ENCODE peak calls at places on chromosomes 1 and 21, in eight cellular contexts. Z is dorsolateral prefrontal cortex, P is stomach, F is HCT116, V is mammary epithelial cell, X is fibroblast of lung, K is AG04449, Q is cardiac fibroblast. I is an unnamed sample.

GRCh38 chr1:230784163-230784562 is 37.0 kb downstream of the CAPN9 start:
- DNase-seq in Z (no peak), P (no peak), F (no peak), V (no peak), X (no peak), K (no peak), Q (no peak), I (no peak)

GRCh38 chr1:20255666-20256065 is 35.0 kb upstream of the VWA5B1 start:
- DNase-seq in Z (no peak), P (no peak), F (no peak), V (peak), X (peak), K (no peak), Q (peak), I (peak)

GRCh38 chr1:10216148-10216749 is 5.9 kb downstream of the KIF1B start:
- DNase-seq in Z (no peak), P (no peak), F (no peak), V (no peak), X (no peak), K (no peak), Q (no peak), I (no peak)

GRCh38 chr21:42459583-42460215 is 36.3 kb downstream of the RSPH1 start:
- DNase-seq in Z (peak), P (no peak), F (no peak), V (no peak), X (no peak), K (no peak), Q (no peak), I (no peak)

GRCh38 chr1:107004421-107004820 is 52.1 kb upstream of the PRMT6 start:
- DNase-seq in Z (no peak), P (no peak), F (no peak), V (peak), X (peak), K (no peak), Q (no peak), I (no peak)

GRCh38 chr1:91245437-91245836 is 159.2 kb downstream of the HFM1 start:
- DNase-seq in Z (no peak), P (no peak), F (no peak), V (no peak), X (no peak), K (no peak), Q (no peak), I (no peak)

GRCh38 chr1:46370214-46370633 is 23.9 kb upstream of the FAAH start:
- DNase-seq in Z (no peak), P (peak), F (no peak), V (peak), X (no peak), K (no peak), Q (peak), I (peak)

GRCh38 chr1:13549021-13549420 is 34.6 kb upstream of the PDPN start:
- DNase-seq in Z (no peak), P (no peak), F (no peak), V (no peak), X (no peak), K (no peak), Q (no peak), I (no peak)

GRCh38 chr1:28170036-28170596 is 6.4 kb downstream of the PTAFR start:
- DNase-seq in Z (no peak), P (no peak), F (no peak), V (peak), X (no peak), K (no peak), Q (no peak), I (no peak)

GRCh38 chr21:38751379-38752050 is 54.2 kb upstream of the ETS2 start:
- DNase-seq in Z (no peak), P (no peak), F (no peak), V (no peak), X (peak), K (no peak), Q (peak), I (no peak)

GRCh38 chr1:107016376-107016978 is 40.0 kb upstream of the PRMT6 start:
- DNase-seq in Z (no peak), P (no peak), F (no peak), V (no peak), X (peak), K (no peak), Q (no peak), I (no peak)

GRCh38 chr1:2644171-2644570 is 11.4 kb upstream of the MMEL1 start:
- DNase-seq in Z (peak), P (peak), F (no peak), V (no peak), X (no peak), K (no peak), Q (no peak), I (no peak)

GRCh38 chr21:26840206-26840605 is 5.0 kb downstream of the ADAMTS1 start:
- DNase-seq in Z (no peak), P (no peak), F (no peak), V (no peak), X (peak), K (no peak), Q (no peak), I (no peak)

GRCh38 chr1:177487481-177487880 is 316.7 kb downstream of the BRINP2 start:
- DNase-seq in Z (no peak), P (no peak), F (no peak), V (no peak), X (no peak), K (no peak), Q (no peak), I (no peak)

GRCh38 chr1:177488722-177489121 is 318.0 kb downstream of the BRINP2 start:
- DNase-seq in Z (no peak), P (no peak), F (no peak), V (no peak), X (no peak), K (no peak), Q (no peak), I (no peak)

GRCh38 chr1:177495878-177496277 is 325.1 kb downstream of the BRINP2 start:
- DNase-seq in Z (no peak), P (no peak), F (no peak), V (no peak), X (no peak), K (no peak), Q (peak), I (no peak)

GRCh38 chr1:177490786-177491185 is 320.0 kb downstream of the BRINP2 start:
- DNase-seq in Z (no peak), P (no peak), F (no peak), V (no peak), X (no peak), K (no peak), Q (no peak), I (no peak)

DNA sequence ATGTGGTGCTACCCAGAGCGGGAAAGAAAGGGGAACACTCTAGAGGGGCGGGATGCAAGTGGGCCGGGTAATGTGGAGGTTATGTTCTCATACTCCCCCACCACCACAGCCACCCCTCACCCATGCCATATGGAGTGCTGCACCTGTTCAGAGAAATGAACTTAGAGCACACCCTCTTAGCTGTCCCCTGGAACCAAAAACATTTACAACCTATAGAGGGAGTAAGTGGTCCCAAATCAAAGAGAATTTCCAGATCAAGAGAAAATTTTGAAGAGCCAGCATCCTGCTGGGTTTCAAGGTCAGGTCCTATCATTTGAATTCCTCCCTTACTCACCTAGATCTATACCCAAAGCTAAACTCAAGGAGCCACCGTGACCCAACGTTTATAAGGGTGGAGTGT is 319.5 kb downstream of the BRINP2 start:
- DNase-seq in Z (no peak), P (no peak), F (no peak), V (no peak), X (no peak), K (no peak), Q (no peak), I (no peak)
- TF ChIP-seq CTCF in Z (no peak), P (no peak), F (no peak), V (no peak), X (no peak), K (no peak), Q (no peak), I (no peak)

DNA sequence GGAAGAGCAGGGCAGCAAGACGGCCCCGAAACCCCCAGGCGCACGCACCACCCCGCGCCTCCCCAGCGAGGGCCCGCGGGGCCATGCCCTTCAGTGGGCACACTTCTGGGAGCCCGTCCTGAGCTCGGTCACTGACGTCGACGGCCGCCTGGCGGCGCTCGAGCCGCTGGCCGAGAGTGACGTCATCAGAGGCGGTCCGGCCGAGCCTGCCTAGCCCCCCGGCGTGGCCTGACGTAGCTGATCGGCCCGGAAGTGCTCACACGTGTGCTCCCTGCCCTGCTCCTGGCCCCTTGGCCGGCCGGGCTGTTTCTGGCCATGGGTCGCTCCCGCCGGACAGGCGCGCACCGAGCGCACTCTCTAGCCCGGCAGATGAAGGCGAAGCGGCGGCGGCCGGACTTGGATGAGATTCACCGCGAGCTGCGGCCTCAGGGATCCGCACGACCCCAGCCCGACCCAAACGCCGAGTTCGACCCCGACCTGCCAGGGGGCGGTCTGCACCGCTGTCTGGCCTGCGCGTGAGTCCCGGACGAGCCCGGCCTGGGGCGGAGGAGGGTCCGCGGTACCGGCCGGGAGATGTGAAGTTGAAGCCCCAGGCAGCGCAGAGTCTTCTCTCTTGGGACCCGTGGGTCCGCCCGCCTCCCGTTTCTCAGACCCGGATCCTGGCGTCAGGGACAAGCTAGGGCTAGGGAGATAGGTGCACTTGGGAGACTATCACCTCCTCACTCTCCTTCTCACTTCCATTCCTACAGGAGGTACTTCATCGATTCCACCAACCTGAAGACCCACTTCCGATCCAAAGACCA is at the start of gene ZNF593:
- DNase-seq in Z (peak), P (peak), F (peak), V (peak), X (peak), K (peak), Q (peak), I (peak)
- TF ChIP-seq CTCF in Z (peak), P (peak), F (peak), V (peak), X (peak), K (peak), Q (peak), I (peak)

GRCh38 chr1:92301021-92301420 is 2.2 kb downstream of the RPAP2 start:
- DNase-seq in Z (no peak), P (no peak), F (no peak), V (no peak), X (no peak), K (no peak), Q (no peak), I (no peak)

GRCh38 chr1:92299477-92300125 is 742 bp downstream of the RPAP2 start:
- DNase-seq in Z (no peak), P (no peak), F (no peak), V (peak), X (peak), K (no peak), Q (peak), I (no peak)

GRCh38 chr1:92298213-92298572 is 594 bp downstream of the GLMN start:
- DNase-seq in Z (no peak), P (no peak), F (no peak), V (no peak), X (no peak), K (no peak), Q (no peak), I (no peak)

DNA sequence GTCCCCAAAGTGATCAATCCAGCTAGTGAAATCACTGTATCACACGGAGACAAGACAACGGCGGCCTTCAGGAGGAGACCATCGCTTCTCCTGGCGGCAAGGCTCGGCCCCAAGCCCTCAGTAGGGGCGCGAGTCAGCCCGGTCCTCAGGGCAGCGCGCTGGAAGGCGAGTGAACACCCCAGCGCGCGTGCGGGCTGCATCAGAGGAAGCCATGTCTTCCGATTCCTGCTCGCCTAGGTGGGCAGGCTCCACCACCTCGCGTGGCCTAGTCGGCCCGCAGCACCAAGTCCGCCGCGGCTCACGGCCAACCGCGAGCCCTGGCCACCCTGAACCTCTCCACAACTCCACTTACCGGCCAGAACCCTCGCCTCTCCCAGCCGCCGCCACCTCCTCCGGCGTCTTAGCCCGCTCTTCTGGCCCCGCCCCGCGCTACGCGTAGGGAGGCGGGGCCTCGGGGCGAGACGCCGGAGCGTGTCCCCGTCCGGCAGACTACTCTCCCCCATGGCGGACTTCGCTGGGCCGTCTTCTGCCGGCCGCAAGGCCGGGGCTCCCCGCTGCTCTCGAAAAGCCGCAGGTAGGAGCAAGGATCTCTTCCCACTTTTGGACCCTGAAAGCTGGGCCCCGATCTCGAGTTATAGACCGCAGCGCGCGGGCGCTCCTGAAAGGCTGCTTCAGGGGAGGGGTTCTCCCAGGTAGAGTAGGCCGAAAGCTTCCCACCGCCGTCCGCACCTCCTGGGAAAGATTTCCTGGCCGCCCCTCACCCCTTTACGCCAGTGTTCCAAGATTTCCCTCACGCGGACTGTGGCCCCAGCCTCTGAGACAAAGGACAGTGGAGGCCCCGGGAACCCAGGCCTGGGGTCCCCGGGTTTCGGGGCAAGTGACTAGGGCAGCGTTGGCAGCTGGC is at the start of the genes GLMN and RPAP2:
- DNase-seq in Z (peak), P (peak), F (peak), V (peak), X (peak), K (peak), Q (peak), I (peak)
- TF ChIP-seq CTCF in Z (no peak), P (no peak), F (no peak), V (no peak), X (peak), K (peak), Q (no peak), I (no peak)

GRCh38 chr1:54581621-54582035 is 33.6 kb downstream of the ACOT11 start:
- DNase-seq in Z (peak), P (peak), F (peak), V (peak), X (peak), K (peak), Q (peak), I (peak)
- TF ChIP-seq CTCF in Z (no peak), P (no peak), F (no peak), V (no peak), X (no peak), K (no peak), Q (no peak), I (no peak)

DNA sequence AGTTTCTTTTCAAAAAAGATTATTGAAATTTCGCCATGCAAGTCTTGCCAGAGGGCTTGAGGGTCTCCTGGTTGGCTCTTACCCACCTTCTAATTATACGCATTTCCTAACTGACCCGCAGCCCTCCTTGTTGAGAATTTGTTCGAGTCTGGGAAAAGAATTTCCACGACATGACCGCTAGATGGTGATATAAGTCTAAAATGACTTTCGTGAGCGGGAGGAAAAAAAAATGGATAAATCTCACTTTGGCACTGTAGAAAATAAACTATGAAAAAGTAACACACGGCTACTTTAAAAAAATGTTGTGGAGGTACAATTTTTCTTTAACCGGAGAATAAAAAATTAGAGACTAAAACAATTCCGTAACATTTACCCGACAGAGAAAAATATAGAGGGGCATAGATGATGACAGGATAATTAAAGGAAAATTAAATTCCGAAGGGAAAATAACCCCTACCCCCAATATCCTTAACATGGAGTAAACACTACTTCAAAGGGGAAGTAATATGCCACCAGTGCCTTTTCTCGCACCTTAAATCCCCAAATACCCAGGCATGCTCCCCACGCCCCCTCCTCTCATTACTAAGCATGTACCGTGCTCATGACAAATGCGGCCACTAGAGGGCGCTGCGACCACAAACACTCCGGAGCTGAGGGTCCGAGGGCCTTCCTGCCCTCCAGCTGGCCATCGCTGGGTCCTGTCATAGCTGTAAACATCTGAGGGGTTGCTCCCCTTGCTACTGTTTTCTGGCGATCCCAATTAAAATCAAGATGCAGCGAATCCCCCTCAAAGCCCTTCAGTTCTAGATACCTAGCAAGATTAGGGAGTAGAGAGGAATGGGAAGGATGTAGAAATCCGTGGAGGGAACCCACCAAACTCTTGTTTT is 266.9 kb downstream of the ASTN1 start:
- DNase-seq in Z (peak), P (peak), F (peak), V (peak), X (peak), K (peak), Q (peak), I (peak)
- TF ChIP-seq CTCF in Z (peak), P (peak), F (peak), V (peak), X (peak), K (peak), Q (peak), I (peak)

GRCh38 chr1:168091063-168091462 is 45.7 kb downstream of the GPR161 start:
- DNase-seq in Z (no peak), P (no peak), F (no peak), V (no peak), X (no peak), K (no peak), Q (no peak), I (no peak)

GRCh38 chr1:168091720-168092119 is 45.0 kb downstream of the GPR161 start:
- DNase-seq in Z (no peak), P (no peak), F (no peak), V (no peak), X (no peak), K (no peak), Q (no peak), I (no peak)

GRCh38 chr1:168093616-168094015 is 43.1 kb downstream of the GPR161 start:
- DNase-seq in Z (no peak), P (no peak), F (no peak), V (no peak), X (no peak), K (no peak), Q (no peak), I (no peak)

GRCh38 chr1:168092151-168092550 is 44.6 kb downstream of the GPR161 start:
- DNase-seq in Z (no peak), P (no peak), F (no peak), V (no peak), X (no peak), K (no peak), Q (no peak), I (no peak)

GRCh38 chr1:168092566-168093355 is 44.0 kb downstream of the GPR161 start:
- DNase-seq in Z (no peak), P (no peak), F (peak), V (no peak), X (peak), K (no peak), Q (peak), I (peak)
- TF ChIP-seq CTCF in Z (no peak), P (no peak), F (peak), V (peak), X (peak), K (peak), Q (peak), I (peak)

DNA sequence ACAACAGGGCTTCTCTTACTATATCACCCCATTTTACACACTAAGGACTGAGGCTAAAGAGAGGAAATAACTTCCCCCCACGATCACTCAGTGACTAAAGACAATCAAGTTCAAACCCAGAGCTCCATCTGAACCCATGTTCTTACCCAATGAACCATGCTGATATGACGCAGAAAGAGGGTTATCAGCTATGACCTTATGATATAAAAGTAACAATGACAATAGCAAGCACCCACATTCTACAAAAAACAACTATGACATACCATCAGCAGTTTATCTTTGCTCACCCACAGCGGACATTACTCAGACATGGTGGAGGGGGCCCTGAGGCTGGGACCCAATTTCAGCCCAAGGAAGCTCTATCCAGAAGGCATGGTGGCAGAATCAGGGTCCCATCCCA is 75.7 kb downstream of the PTPN14 start:
- DNase-seq in Z (no peak), P (no peak), F (no peak), V (no peak), X (no peak), K (no peak), Q (peak), I (no peak)
- TF ChIP-seq CTCF in Z (no peak), P (no peak), F (no peak), V (no peak), X (no peak), K (no peak), Q (no peak), I (no peak)

GRCh38 chr21:31142600-31142999 is 104.3 kb upstream of the KRTAP19-8 start:
- DNase-seq in Z (no peak), P (no peak), F (no peak), V (no peak), X (no peak), K (no peak), Q (no peak), I (no peak)
- TF ChIP-seq CTCF in Z (no peak), P (no peak), F (peak), V (no peak), X (no peak), K (peak), Q (no peak), I (no peak)

GRCh38 chr1:156602557-156602993 is 1.3 kb upstream of the GPATCH4 start:
- DNase-seq in Z (no peak), P (no peak), F (peak), V (peak), X (no peak), K (no peak), Q (peak), I (no peak)
- TF ChIP-seq CTCF in Z (peak), P (no peak), F (peak), V (peak), X (peak), K (no peak), Q (peak), I (peak)

I was measured in Calu3.